ENCODE peak calls at places on chromosomes 4 and X, in ten cellular contexts. W is fibroblast of gingiva; N is tibial nerve; C is tibial artery; O is A172; T is T-helper 2 cell; A is activated CD8-positive, alpha-beta memory T cell treated with anti-CD3 and anti-CD28 coated beads for 48 hours; G is lung microvascular endothelial cell; Z is A549; L is BE2C. S is an unnamed sample.

GRCh38 chr4:1052231-1052671 is 40.8 kb downstream of the FGFRL1 start:
- DNase-seq in W (no peak), N (no peak), C (no peak), O (no peak), T (no peak), A (no peak), G (no peak), Z (no peak), L (no peak), S (no peak)

GRCh38 chrX:67328496-67328895 is 215.3 kb upstream of the AR start:
- DNase-seq in W (no peak), N (no peak), C (no peak), O (no peak), T (no peak), A (no peak), G (no peak), Z (no peak), L (no peak), S (no peak)

GRCh38 chr4:99383833-99384392 is 31.4 kb upstream of the ADH1C start:
- DNase-seq in W (peak; percentile 99), N (peak; percentile 78), C (peak; percentile 71), O (no peak), T (no peak), A (no peak), G (no peak), Z (no peak), L (no peak), S (no peak)

GRCh38 chrX:53031380-53031779 is 17.2 kb upstream of the GPR173 start:
- DNase-seq in W (no peak), N (no peak), C (no peak), O (no peak), T (no peak), A (no peak), G (no peak), Z (no peak), L (no peak), S (no peak)

GRCh38 chrX:46381630-46382029 is 163.6 kb downstream of the ZNF674 start:
- DNase-seq in W (peak; percentile 1), N (peak; percentile 8), C (no peak), O (peak; percentile 32), T (peak; percentile 53), A (no peak), G (peak; percentile 49), Z (peak; percentile 48), L (peak; percentile 4), S (peak; percentile 2)

GRCh38 chrX:139077303-139078131 is 366.0 kb upstream of the FGF13 start:
- DNase-seq in W (peak; percentile 77), N (no peak), C (no peak), O (peak; percentile 22), T (no peak), A (no peak), G (no peak), Z (peak; percentile 2), L (no peak), S (no peak)

GRCh38 chr4:172887959-172888358 is 280.7 kb upstream of the GALNT7 start:
- DNase-seq in W (no peak), N (no peak), C (no peak), O (no peak), T (no peak), A (no peak), G (no peak), Z (no peak), L (no peak), S (no peak)

GRCh38 chrX:47687249-47687648 is 28.3 kb upstream of the UXT start:
- DNase-seq in W (no peak), N (no peak), C (no peak), O (no peak), T (no peak), A (no peak), G (no peak), Z (no peak), L (peak; percentile 46), S (no peak)

GRCh38 chrX:45295587-45295986 is 94.9 kb upstream of the DIPK2B start:
- DNase-seq in W (peak; percentile 1), N (no peak), C (no peak), O (peak; percentile 54), T (no peak), A (no peak), G (peak; percentile 52), Z (peak; percentile 52), L (peak; percentile 7), S (peak; percentile 52)

GRCh38 chrX:110003167-110004156 is 548 bp downstream of the TMEM164 start:
- DNase-seq in W (peak; percentile 4), N (no peak), C (peak; percentile 23), O (no peak), T (peak; percentile 20), A (no peak), G (no peak), Z (no peak), L (no peak), S (no peak)

GRCh38 chr4:38634047-38634759 is 29.8 kb upstream of the KLF3 start:
- DNase-seq in W (peak; percentile 19), N (no peak), C (no peak), O (no peak), T (no peak), A (no peak), G (no peak), Z (no peak), L (no peak), S (no peak)

GRCh38 chr4:140697709-140698560 is 58.2 kb downstream of the TBC1D9 start:
- DNase-seq in W (no peak), N (no peak), C (no peak), O (no peak), T (no peak), A (no peak), G (no peak), Z (no peak), L (no peak), S (no peak)

GRCh38 chrX:139560221-139560620 is 29.7 kb downstream of the F9 start:
- DNase-seq in W (peak; percentile 4), N (no peak), C (no peak), O (no peak), T (no peak), A (no peak), G (no peak), Z (no peak), L (no peak), S (no peak)

GRCh38 chr4:56468097-56468422 is 643 bp downstream of the SRP72 start:
- DNase-seq in W (no peak), N (no peak), C (no peak), O (peak; percentile 38), T (peak; percentile 72), A (no peak), G (peak; percentile 50), Z (peak; percentile 40), L (peak; percentile 28), S (peak; percentile 60)

GRCh38 chrX:120790118-120790517 is 85.5 kb downstream of the CT47B1 start:
- DNase-seq in W (peak; percentile 71), N (peak; percentile 26), C (no peak), O (peak; percentile 40), T (peak; percentile 80), A (no peak), G (peak; percentile 78), Z (peak; percentile 65), L (peak; percentile 8), S (peak; percentile 30)

GRCh38 chr4:185023471-185023870 is 5.2 kb downstream of the HELT start:
- DNase-seq in W (no peak), N (no peak), C (no peak), O (no peak), T (no peak), A (no peak), G (no peak), Z (no peak), L (no peak), S (no peak)

GRCh38 chr4:146675171-146675570 is 36.5 kb downstream of the POU4F2 start:
- DNase-seq in W (no peak), N (no peak), C (no peak), O (no peak), T (no peak), A (no peak), G (no peak), Z (no peak), L (no peak), S (no peak)

GRCh38 chr4:48380583-48381167 is 39.3 kb downstream of the SLAIN2 start:
- DNase-seq in W (no peak), N (no peak), C (no peak), O (no peak), T (no peak), A (no peak), G (peak; percentile 9), Z (no peak), L (no peak), S (peak; percentile 43)

GRCh38 chr4:77931452-77932135 is 69.0 kb downstream of the MRPL1 start:
- DNase-seq in W (peak; percentile 50), N (no peak), C (no peak), O (peak; percentile 3), T (no peak), A (no peak), G (peak; percentile 98), Z (no peak), L (no peak), S (no peak)

GRCh38 chr4:185797596-185797995 is 14.4 kb downstream of the SORBS2 start:
- DNase-seq in W (no peak), N (no peak), C (no peak), O (no peak), T (no peak), A (no peak), G (no peak), Z (no peak), L (no peak), S (no peak)

GRCh38 chr4:101160792-101161592 is 186.3 kb downstream of the PPP3CA start:
- DNase-seq in W (no peak), N (no peak), C (no peak), O (no peak), T (no peak), A (no peak), G (peak; percentile 64), Z (peak; percentile 94), L (no peak), S (no peak)

GRCh38 chr4:19971829-19972228 is 279.9 kb upstream of the SLIT2 start:
- DNase-seq in W (no peak), N (no peak), C (no peak), O (peak; percentile 67), T (no peak), A (no peak), G (peak; percentile 26), Z (no peak), L (no peak), S (no peak)

GRCh38 chr4:86174496-86174895 is 185.4 kb downstream of the MAPK10 start:
- DNase-seq in W (no peak), N (no peak), C (no peak), O (no peak), T (no peak), A (no peak), G (no peak), Z (no peak), L (no peak), S (no peak)

GRCh38 chr4:187865914-187866313 is 129.7 kb upstream of the ZFP42 start:
- DNase-seq in W (no peak), N (no peak), C (no peak), O (no peak), T (no peak), A (no peak), G (no peak), Z (peak; percentile 11), L (no peak), S (no peak)

GRCh38 chrX:143853488-143853887 is 30.4 kb upstream of the UBE2NL start:
- DNase-seq in W (no peak), N (no peak), C (no peak), O (no peak), T (no peak), A (no peak), G (no peak), Z (no peak), L (no peak), S (no peak)

GRCh38 chr4:6391852-6392188 is 80.6 kb downstream of the PPP2R2C start:
- DNase-seq in W (no peak), N (no peak), C (no peak), O (peak; percentile 72), T (no peak), A (no peak), G (no peak), Z (peak; percentile 13), L (no peak), S (no peak)

GRCh38 chr4:13483142-13484044 is 747 bp downstream of the RAB28 start:
- DNase-seq in W (peak; percentile 72), N (peak; percentile 26), C (peak; percentile 66), O (peak; percentile 61), T (peak; percentile 63), A (no peak), G (peak; percentile 84), Z (peak; percentile 41), L (peak; percentile 28), S (peak; percentile 73)

GRCh38 chrX:38271154-38271716 is 50.6 kb upstream of the SRPX start:
- DNase-seq in W (no peak), N (no peak), C (no peak), O (no peak), T (no peak), A (no peak), G (no peak), Z (no peak), L (no peak), S (no peak)

S was measured in SJCRH30.